ENCODE peak calls at places on chromosomes 3 and 15, in seven cellular contexts. Y is substantia nigra, H is lower leg skin, B is NCI-H510A treated with DMSO at 0.1 percent for 48 hours, O is AG09309, J is fibroblast of pulmonary artery, A is adrenal gland. U is an unnamed sample.

GRCh38 chr15:31235298-31236183 is 91.1 kb upstream of the KLF13 start:
- DNase-seq in Y (no peak), A (peak; percentile 59), O (no peak), B (no peak), J (peak; percentile 69), H (no peak), U (peak; percentile 90)

GRCh38 chr3:87426916-87427315 is 150.5 kb upstream of the POU1F1 start:
- DNase-seq in B (no peak), J (no peak), H (no peak), Y (no peak), A (no peak), O (peak; percentile 10), U (no peak)

GRCh38 chr3:152315623-152316022 is 46.9 kb downstream of the MBNL1 start:
- DNase-seq in Y (no peak), O (no peak), H (no peak), A (no peak), B (no peak), J (peak; percentile 53), U (no peak)

GRCh38 chr3:73766599-73767378 is 142.0 kb upstream of the PDZRN3 start:
- DNase-seq in A (no peak), Y (no peak), B (no peak), O (peak; percentile 85), J (peak; percentile 88), H (no peak), U (peak; percentile 21)

GRCh38 chr3:146160964-146161724 is at the start of gene PLOD2:
- DNase-seq in Y (peak; percentile 55), O (peak; percentile 75), A (peak; percentile 86), J (peak; percentile 94), H (peak; percentile 91), B (peak; percentile 64), U (peak; percentile 88)

GRCh38 chr3:58414538-58415197 is 19.0 kb downstream of the PDHB start:
- DNase-seq in A (peak; percentile 54), J (peak; percentile 84), O (no peak), H (no peak), Y (no peak), B (peak; percentile 55), U (peak; percentile 48)

GRCh38 chr15:42081463-42081830 is 12.9 kb downstream of the PLA2G4D start:
- DNase-seq in J (no peak), Y (no peak), B (no peak), O (no peak), A (no peak), H (peak; percentile 80), U (no peak)

GRCh38 chr3:72657666-72658065 is 190.6 kb downstream of the SHQ1 start:
- DNase-seq in Y (no peak), H (no peak), J (no peak), B (peak; percentile 54), A (no peak), O (no peak), U (no peak)

GRCh38 chr3:31402118-31402517 is 130.6 kb upstream of the STT3B start:
- DNase-seq in A (no peak), O (no peak), H (no peak), J (no peak), Y (no peak), B (no peak), U (no peak)

GRCh38 chr3:40162616-40163015 is 146.9 kb upstream of the EIF1B start:
- DNase-seq in J (no peak), B (no peak), A (no peak), O (no peak), H (no peak), Y (no peak), U (no peak)

GRCh38 chr15:79593119-79593869 is 161.2 kb downstream of the MINAR1 start:
- DNase-seq in Y (no peak), B (no peak), J (peak; percentile 21), H (no peak), O (no peak), A (no peak), U (no peak)

GRCh38 chr15:90594297-90594696 is 64.6 kb downstream of the CRTC3 start:
- DNase-seq in J (peak; percentile 29), A (peak; percentile 72), Y (peak; percentile 25), H (peak; percentile 96), O (no peak), B (peak; percentile 79), U (peak; percentile 69)